ENCODE peak calls at places on chromosomes 2 and 18, in seven cellular contexts. U is A549, B is kidney, N is ovary, P is astrocyte, R is breast epithelium, O is heart right ventricle. I is an unnamed sample. For H3K4me1, the result is how much of the 10 kb centered on the place peaks cover.

GRCh38 chr2:143161982-143162837 is 33.0 kb downstream of the ARHGAP15 start:
- DNase-seq in U (peak), B (no peak), N (peak), R (no peak), P (peak), O (peak), I (no peak)

GRCh38 chr2:82998770-82999169 is 1460.3 kb downstream of the SUCLG1 start:
- DNase-seq in N (no peak), U (no peak), R (no peak), B (no peak), P (no peak), O (no peak), I (no peak)

GRCh38 chr2:161303535-161304050 is 4.6 kb upstream of the PSMD14 start:
- DNase-seq in N (no peak), P (no peak), R (no peak), U (no peak), O (no peak), B (no peak), I (no peak)

GRCh38 chr2:141957321-141957720 is 173.5 kb downstream of the LRP1B start:
- DNase-seq in N (no peak), R (no peak), B (no peak), O (no peak), P (no peak), U (no peak), I (no peak)

GRCh38 chr2:230000118-230000841 is 68.4 kb downstream of the SLC16A14 start:
- DNase-seq in R (no peak), N (no peak), P (no peak), U (no peak), O (no peak), B (no peak), I (no peak)

GRCh38 chr18:5311273-5312009 is 15.9 kb upstream of the ZBTB14 start:
- DNase-seq in B (no peak), O (no peak), P (no peak), U (no peak), R (no peak), N (no peak), I (no peak)

GRCh38 chr2:174771136-174771535 is 6.9 kb upstream of the CHRNA1 start:
- DNase-seq in O (no peak), R (no peak), U (no peak), N (no peak), B (no peak), P (no peak), I (no peak)

GRCh38 chr2:196165016-196165415 is 6.4 kb downstream of the STK17B start:
- DNase-seq in U (no peak), B (no peak), R (no peak), P (no peak), N (no peak), O (no peak), I (no peak)

GRCh38 chr18:46294751-46295150 is 190.6 kb downstream of the HAUS1 start:
- DNase-seq in O (no peak), N (no peak), R (no peak), B (no peak), P (no peak), U (no peak), I (no peak)

GRCh38 chr2:197075754-197076337 is 149.3 kb upstream of the PGAP1 start:
- DNase-seq in N (no peak), O (no peak), U (peak), B (no peak), P (no peak), R (no peak), I (no peak)

GRCh38 chr2:136125226-136125625 is 7.3 kb upstream of the CXCR4 start:
- DNase-seq in R (no peak), P (no peak), B (no peak), U (no peak), N (no peak), O (no peak), I (no peak)

GRCh38 chr2:20062615-20063545 is 11.5 kb upstream of the LAPTM4A start:
- DNase-seq in O (peak), U (no peak), N (no peak), P (peak), B (no peak), R (no peak), I (peak)

GRCh38 chr18:25299899-25300298 is 52.1 kb downstream of the ZNF521 start:
- DNase-seq in R (no peak), U (no peak), N (no peak), P (no peak), O (no peak), B (no peak), I (no peak)

GRCh38 chr18:59604877-59605276 is 92.3 kb downstream of the CCBE1 start:
- DNase-seq in B (no peak), U (no peak), R (no peak), O (peak), P (no peak), N (no peak), I (no peak)

GRCh38 chr18:66393463-66393862 is 210.4 kb downstream of the CDH19 start:
- DNase-seq in N (no peak), U (no peak), B (no peak), R (no peak), O (no peak), P (no peak), I (no peak)

GRCh38 chr2:235171511-235172130 is 219.8 kb downstream of the SH3BP4 start:
- DNase-seq in O (no peak), U (peak), R (no peak), B (no peak), N (no peak), P (peak), I (no peak)

GRCh38 chr18:76721207-76721996 is 101.0 kb upstream of the ZNF236 start:
- DNase-seq in O (no peak), P (no peak), B (no peak), R (no peak), U (no peak), N (no peak), I (no peak)

GRCh38 chr2:203886579-203887230 is 19.1 kb downstream of the CTLA4 start:
- DNase-seq in N (no peak), B (no peak), P (no peak), U (no peak), R (no peak), O (no peak), I (no peak)

GRCh38 chr2:120473522-120474271 is 127.8 kb downstream of the INHBB start:
- DNase-seq in O (no peak), N (peak), U (no peak), B (no peak), P (no peak), R (no peak), I (no peak)

GRCh38 chr2:120749506-120750431 is 14.1 kb downstream of the GLI2 start:
- DNase-seq in U (no peak), O (peak), P (peak), N (peak), B (no peak), R (no peak), I (no peak)

GRCh38 chr2:10425656-10426055 is 22.5 kb downstream of the ODC1 start:
- DNase-seq in U (no peak), B (peak), N (no peak), O (no peak), P (no peak), R (no peak), I (no peak)

GRCh38 chr2:234218261-234219180 is 168.0 kb downstream of the SPP2 start:
- DNase-seq in R (no peak), U (no peak), N (no peak), P (no peak), O (no peak), B (no peak), I (no peak)

GRCh38 chr2:96329416-96329815 is 4.3 kb downstream of the ITPRIPL1 start:
- DNase-seq in U (no peak), B (no peak), R (no peak), N (no peak), O (peak), P (peak), I (no peak)

GRCh38 chr2:70995227-70995729 is 605 bp upstream of the TEX261 start:
- DNase-seq in P (peak), U (peak), N (no peak), O (no peak), B (no peak), R (no peak), I (no peak)

GRCh38 chr2:134919360-134920210 is 963 bp downstream of the CCNT2 start:
- DNase-seq in R (no peak), P (peak), U (peak), N (no peak), B (no peak), O (peak), I (peak)

GRCh38 chr2:227862227-227862740 is 9.1 kb upstream of the DAW1 start:
- DNase-seq in O (no peak), B (no peak), R (no peak), P (no peak), N (no peak), U (peak), I (no peak)

GRCh38 chr18:40094441-40094840 is 1860.6 kb upstream of the PIK3C3 start:
- DNase-seq in N (no peak), O (no peak), R (no peak), B (no peak), U (no peak), P (peak), I (no peak)

GRCh38 chr18:77133920-77134496 is 1.4 kb upstream of the MBP start:
- DNase-seq in B (no peak), P (no peak), N (no peak), U (no peak), R (no peak), O (peak), I (no peak)

GRCh38 chr2:165529130-165529529 is 59.6 kb downstream of the CSRNP3 start:
- DNase-seq in N (no peak), B (no peak), O (no peak), P (no peak), U (no peak), R (no peak), I (no peak)

GRCh38 chr2:63840081-63840784 is 1.5 kb upstream of the UGP2 start:
- DNase-seq in R (no peak), N (no peak), O (no peak), U (no peak), P (no peak), B (no peak), I (no peak)

GRCh38 chr18:42414756-42415454 is 459.9 kb downstream of the PIK3C3 start:
- DNase-seq in U (peak), P (peak), R (no peak), O (no peak), B (no peak), N (no peak), I (peak)

GRCh38 chr18:26307161-26307773 is 81.0 kb downstream of the TAF4B start:
- DNase-seq in O (peak), U (peak), R (no peak), B (no peak), N (no peak), P (peak), I (no peak)

GRCh38 chr2:214069254-214069653 is 341.6 kb upstream of the VWC2L start:
- DNase-seq in N (no peak), R (no peak), P (peak), U (peak), B (no peak), O (no peak), I (no peak)

DNA sequence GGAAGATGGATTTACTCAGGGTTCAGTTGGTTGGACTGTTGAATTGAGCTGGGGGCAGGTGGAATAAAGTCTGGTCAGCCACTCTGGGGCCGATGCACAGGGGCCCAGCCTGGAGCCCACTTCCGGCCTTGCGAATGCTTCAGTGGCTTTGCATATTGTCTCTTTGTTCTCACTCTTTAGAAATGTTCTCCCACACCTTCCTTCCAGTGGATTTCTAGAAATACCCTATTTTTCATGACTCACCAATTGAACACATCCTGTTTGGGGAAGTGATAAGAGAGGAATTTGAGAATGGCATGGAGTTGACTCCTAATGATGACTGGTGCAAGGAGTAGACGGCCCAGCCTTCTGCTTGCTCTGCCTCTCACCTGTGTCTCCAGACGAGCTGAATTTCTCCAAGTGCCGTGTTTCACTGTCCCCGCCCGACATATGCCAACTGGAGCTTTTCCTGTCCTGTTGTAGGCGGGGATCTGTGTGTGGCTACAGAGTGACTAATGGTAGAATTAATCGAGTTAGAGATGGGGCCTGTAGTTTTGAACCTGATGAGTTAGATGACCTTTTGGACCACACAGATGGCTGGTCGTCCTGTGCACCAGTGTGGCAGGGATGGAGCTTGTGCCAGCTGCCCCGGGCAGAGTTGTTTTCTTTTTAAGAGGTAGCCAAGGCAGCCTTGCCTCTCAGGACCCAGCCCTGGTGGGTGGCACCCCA is 28.2 kb downstream of the ASAP2 start:
- DNase-seq in R (no peak), B (peak), N (no peak), O (no peak), U (peak), P (peak), I (no peak)
- H3K4me1 ChIP-seq in R (under half), B (half or more), N (half or more), O (half or more), U (half or more), P (half or more), I (half or more)

DNA sequence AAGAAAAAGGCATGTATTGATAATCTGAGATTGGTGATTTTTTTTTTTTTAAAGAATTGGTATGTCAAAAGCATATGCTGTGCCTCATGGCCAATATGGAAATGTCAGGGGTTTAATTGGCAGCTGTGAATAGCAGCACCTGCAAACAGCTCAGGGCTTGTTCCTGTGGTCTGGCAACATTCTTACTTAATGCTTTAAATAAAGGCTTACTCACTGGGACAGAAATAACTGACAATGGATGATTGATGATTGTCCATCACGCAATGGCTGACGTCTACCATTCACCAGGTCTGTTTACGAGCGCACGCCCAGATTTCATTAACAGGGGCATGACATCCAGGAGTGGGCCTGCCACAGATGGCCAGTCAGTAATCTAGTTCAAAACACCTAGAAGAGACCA is 66.7 kb downstream of the ETAA1 start:
- DNase-seq in B (no peak), N (no peak), U (peak), R (no peak), P (peak), O (no peak), I (no peak)
- H3K27ac ChIP-seq in B (no peak), N (no peak), U (no peak), R (no peak), P (no peak), O (no peak), I (no peak)

GRCh38 chr18:8722946-8723477 is 17.7 kb downstream of the MTCL1 start:
- DNase-seq in U (no peak), O (no peak), P (no peak), B (no peak), N (no peak), R (no peak), I (no peak)

GRCh38 chr18:8726963-8727730 is 21.8 kb downstream of the MTCL1 start:
- DNase-seq in U (no peak), O (no peak), R (no peak), B (no peak), P (no peak), N (no peak), I (no peak)

GRCh38 chr18:8724452-8724851 is 19.1 kb downstream of the MTCL1 start:
- DNase-seq in R (no peak), O (no peak), P (no peak), U (no peak), N (no peak), B (no peak), I (no peak)

GRCh38 chr18:8730080-8730827 is 24.9 kb downstream of the MTCL1 start:
- DNase-seq in P (peak), N (peak), B (no peak), R (no peak), U (peak), O (peak), I (no peak)

GRCh38 chr18:8726281-8726680 is 20.9 kb downstream of the MTCL1 start:
- DNase-seq in O (no peak), U (no peak), N (no peak), P (no peak), B (no peak), R (no peak), I (no peak)
- H3K4me3 ChIP-seq in O (no peak), U (no peak), N (no peak), P (no peak), B (no peak), R (no peak), I (no peak)

DNA sequence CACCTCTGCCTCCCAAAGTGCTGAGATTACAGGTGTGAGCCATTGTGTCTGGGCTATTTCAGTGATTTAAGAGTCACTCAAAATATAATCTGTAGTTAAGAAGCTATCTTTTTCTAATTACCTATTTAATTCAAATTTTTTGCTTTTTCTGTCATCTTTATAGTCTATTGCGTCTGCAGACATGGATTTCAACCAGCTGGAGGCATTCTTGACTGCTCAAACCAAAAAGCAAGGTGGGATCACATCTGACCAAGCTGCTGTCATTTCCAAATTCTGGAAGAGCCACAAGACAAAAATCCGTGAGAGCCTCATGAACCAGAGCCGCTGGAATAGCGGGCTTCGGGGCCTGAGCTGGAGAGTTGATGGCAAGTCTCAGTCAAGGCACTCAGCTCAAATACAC is 95.1 kb downstream of the COMMD1 start:
- DNase-seq in N (no peak), U (no peak), R (no peak), P (no peak), B (no peak), O (no peak), I (no peak)
- H3K4me1 ChIP-seq in N (under half), U (under half), R (under half), P (under half), B (under half), O (under half), I (under half)

GRCh38 chr18:36547544-36547943 is 250.0 kb downstream of the FHOD3 start:
- DNase-seq in O (no peak), P (no peak), U (no peak), R (no peak), B (no peak), N (no peak), I (no peak)
- H3K27ac ChIP-seq in O (no peak), P (no peak), U (no peak), R (no peak), B (no peak), N (no peak), I (no peak)